ENCODE peak calls at places on chromosomes 1 and 21, in ten cellular contexts. N, E, O, L, F, T, Z, P, J and W are unnamed samples. For H3K4me1, the result is how much of the 10 kb centered on the place peaks cover.

GRCh38 chr1:114979278-114979891 is 50.2 kb upstream of the TSHB start:
- DNase-seq in N (peak), E (peak), O (peak), L (peak), F (peak), T (peak), Z (peak), P (peak), J (peak), W (peak)

GRCh38 chr1:180255538-180256352 is 25.7 kb downstream of the LHX4 start:
- DNase-seq in N (no peak), E (no peak), O (no peak), L (peak), F (no peak), T (no peak), Z (no peak), P (no peak), J (no peak), W (peak)

GRCh38 chr1:71733121-71733520 is 549.2 kb downstream of the NEGR1 start:
- DNase-seq in N (no peak), E (no peak), O (no peak), L (no peak), F (no peak), T (no peak), Z (no peak), P (no peak), J (no peak), W (no peak)

GRCh38 chr1:45097944-45098343 is 85.9 kb downstream of the UROD start:
- DNase-seq in N (peak), E (no peak), O (no peak), L (no peak), F (no peak), T (no peak), Z (no peak), P (no peak), J (no peak), W (no peak)

GRCh38 chr1:24567792-24568388 is 12.0 kb downstream of the NCMAP start:
- DNase-seq in N (peak), E (peak), O (no peak), L (no peak), F (no peak), T (no peak), Z (no peak), P (no peak), J (no peak), W (no peak)

GRCh38 chr21:44903054-44903685 is 17.5 kb downstream of the ITGB2 start:
- DNase-seq in N (no peak), E (no peak), O (no peak), L (no peak), F (no peak), T (no peak), Z (peak), P (no peak), J (no peak), W (peak)

GRCh38 chr1:33641099-33641830 is 168.8 kb downstream of the ZSCAN20 start:
- DNase-seq in N (peak), E (no peak), O (no peak), L (no peak), F (no peak), T (no peak), Z (no peak), P (no peak), J (no peak), W (no peak)

GRCh38 chr1:204335085-204335484 is 24.6 kb downstream of the PLEKHA6 start:
- DNase-seq in N (no peak), E (no peak), O (no peak), L (peak), F (no peak), T (no peak), Z (no peak), P (no peak), J (no peak), W (no peak)

GRCh38 chr1:110211503-110212164 is 1.5 kb downstream of the KCNC4 start:
- DNase-seq in N (peak), E (no peak), O (no peak), L (no peak), F (no peak), T (no peak), Z (no peak), P (no peak), J (no peak), W (peak)

GRCh38 chr1:8329439-8329838 is 11.5 kb downstream of the SLC45A1 start:
- DNase-seq in N (no peak), E (no peak), O (no peak), L (peak), F (no peak), T (no peak), Z (peak), P (no peak), J (no peak), W (no peak)

GRCh38 chr1:111323231-111323630 is 32.6 kb downstream of the CHIA start:
- DNase-seq in N (no peak), E (no peak), O (no peak), L (no peak), F (no peak), T (no peak), Z (no peak), P (no peak), J (no peak), W (no peak)

GRCh38 chr1:228101994-228102790 is 933 bp downstream of the C1orf35 start:
- DNase-seq in N (peak), E (no peak), O (peak), L (peak), F (no peak), T (no peak), Z (no peak), P (peak), J (no peak), W (no peak)

GRCh38 chr21:42540396-42540795 is 26.7 kb downstream of the SLC37A1 start:
- DNase-seq in N (no peak), E (no peak), O (no peak), L (no peak), F (no peak), T (no peak), Z (no peak), P (no peak), J (no peak), W (no peak)
- H3K4me3 ChIP-seq in N (no peak), E (no peak), O (no peak), L (no peak), F (no peak), T (no peak), Z (no peak), P (no peak), J (no peak), W (no peak)

GRCh38 chr1:93705897-93706500 is 24.4 kb upstream of the BCAR3 start:
- DNase-seq in N (no peak), E (no peak), O (no peak), L (no peak), F (no peak), T (no peak), Z (no peak), P (no peak), J (no peak), W (no peak)
- H3K4me1 ChIP-seq in N (under half), E (under half), O (under half), L (half or more), F (under half), T (under half), Z (half or more), P (under half), J (under half), W (under half)

GRCh38 chr1:241520080-241520465 is 518 bp upstream of the FH start:
- DNase-seq in N (no peak), E (no peak), O (no peak), L (no peak), F (no peak), T (no peak), Z (no peak), P (no peak), J (no peak), W (no peak)
- H3K4me3 ChIP-seq in N (peak), E (peak), O (peak), L (peak), F (peak), T (peak), Z (peak), P (peak), J (peak), W (no peak)

GRCh38 chr1:164577291-164577690 is 18.3 kb downstream of the PBX1 start:
- DNase-seq in N (peak), E (no peak), O (no peak), L (no peak), F (no peak), T (no peak), Z (no peak), P (no peak), J (no peak), W (no peak)
- H3K4me1 ChIP-seq in N (half or more), E (under half), O (under half), L (under half), F (under half), T (under half), Z (half or more), P (under half), J (under half), W (under half)

GRCh38 chr1:38006008-38006828 is 904 bp upstream of the FHL3 start:
- DNase-seq in N (no peak), E (no peak), O (no peak), L (no peak), F (no peak), T (no peak), Z (peak), P (no peak), J (no peak), W (peak)

GRCh38 chr1:38004284-38005101 is 821 bp downstream of the FHL3 start:
- DNase-seq in N (no peak), E (no peak), O (no peak), L (no peak), F (no peak), T (no peak), Z (peak), P (peak), J (no peak), W (peak)

GRCh38 chr1:38005195-38006007 is at the start of gene FHL3:
- DNase-seq in N (peak), E (no peak), O (no peak), L (peak), F (peak), T (peak), Z (peak), P (peak), J (no peak), W (peak)

GRCh38 chr1:38000529-38001453 is 4.5 kb downstream of the FHL3 start:
- DNase-seq in N (peak), E (no peak), O (no peak), L (no peak), F (peak), T (no peak), Z (peak), P (peak), J (no peak), W (peak)

GRCh38 chr1:38003261-38004250 is 1.8 kb downstream of the FHL3 start:
- DNase-seq in N (peak), E (no peak), O (no peak), L (no peak), F (peak), T (no peak), Z (no peak), P (no peak), J (no peak), W (peak)
- H3K4me3 ChIP-seq in N (peak), E (peak), O (no peak), L (peak), F (peak), T (peak), Z (peak), P (peak), J (peak), W (peak)

GRCh38 chr1:165880993-165881392 is 53.6 kb downstream of the UCK2 start:
- DNase-seq in N (no peak), E (no peak), O (no peak), L (no peak), F (no peak), T (no peak), Z (no peak), P (no peak), J (no peak), W (no peak)

GRCh38 chr1:165882168-165882837 is 54.9 kb downstream of the UCK2 start:
- DNase-seq in N (no peak), E (no peak), O (no peak), L (no peak), F (no peak), T (no peak), Z (no peak), P (no peak), J (no peak), W (no peak)

GRCh38 chr1:165877940-165878556 is 50.6 kb downstream of the UCK2 start:
- DNase-seq in N (no peak), E (no peak), O (no peak), L (no peak), F (no peak), T (no peak), Z (no peak), P (no peak), J (no peak), W (no peak)

GRCh38 chr1:165877411-165877810 is 50.0 kb downstream of the UCK2 start:
- DNase-seq in N (no peak), E (no peak), O (no peak), L (no peak), F (no peak), T (no peak), Z (no peak), P (no peak), J (no peak), W (no peak)

DNA sequence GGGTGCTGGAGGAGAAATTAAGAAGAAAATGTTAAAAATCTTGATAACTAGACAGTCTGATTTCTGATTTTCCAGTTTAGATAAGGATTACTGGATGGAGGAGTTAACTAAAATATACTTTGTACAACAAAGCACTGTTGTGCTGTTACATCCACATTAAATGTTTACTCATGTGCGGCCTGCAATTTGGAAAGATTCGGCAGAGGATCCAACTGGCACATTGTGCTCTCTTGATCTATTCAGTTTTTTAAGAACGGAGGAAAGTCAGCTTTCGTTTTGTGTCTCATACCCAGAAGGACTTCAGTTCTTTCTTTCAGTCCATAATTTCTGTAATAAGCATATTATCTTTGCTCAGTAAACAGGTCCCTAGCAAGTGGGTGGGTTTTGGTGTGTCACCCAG is 52.5 kb downstream of the UCK2 start:
- DNase-seq in N (no peak), E (peak), O (no peak), L (no peak), F (no peak), T (no peak), Z (no peak), P (no peak), J (no peak), W (no peak)
- H3K4me1 ChIP-seq in N (under half), E (under half), O (under half), L (under half), F (under half), T (under half), Z (under half), P (under half), J (under half), W (under half)

DNA sequence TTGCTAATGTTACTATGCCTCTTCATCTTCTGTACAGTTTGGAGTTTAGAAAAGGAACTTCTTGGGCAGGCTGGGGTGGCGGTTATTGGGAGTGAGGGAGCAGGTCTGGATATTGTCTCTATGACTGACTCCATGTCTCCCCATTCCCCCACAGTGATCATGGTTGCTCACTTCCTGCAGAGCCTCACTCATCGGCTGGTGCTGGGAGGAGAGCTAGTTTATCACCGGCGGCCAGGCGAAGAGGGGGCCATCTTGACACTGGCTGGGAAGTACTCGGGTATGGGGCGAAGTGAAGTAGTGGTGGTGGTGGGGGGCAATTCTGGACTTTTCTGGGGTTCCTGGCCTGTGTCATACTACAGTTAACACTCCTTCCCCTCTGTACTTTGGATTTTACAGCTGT is 2.2 kb downstream of the TOMM40L start:
- DNase-seq in N (no peak), E (no peak), O (no peak), L (no peak), F (no peak), T (no peak), Z (no peak), P (no peak), J (no peak), W (no peak)
- H3K4me3 ChIP-seq in N (no peak), E (no peak), O (peak), L (no peak), F (no peak), T (no peak), Z (no peak), P (no peak), J (no peak), W (no peak)

GRCh38 chr1:90835661-90836344 is 118.7 kb upstream of the BARHL2 start:
- DNase-seq in N (peak), E (no peak), O (no peak), L (no peak), F (no peak), T (no peak), Z (peak), P (peak), J (no peak), W (peak)
- H3K4me1 ChIP-seq in N (half or more), E (under half), O (under half), L (under half), F (under half), T (under half), Z (under half), P (under half), J (under half), W (under half)